ENCODE peak calls at places on chromosomes 1 and 21, in four cellular contexts. One of them, this sample, is unnamed.

GRCh38 chr1:20729155-20729931 is 3.2 kb downstream of the SH2D5 start:
- DNase-seq in heart left ventricle: no peak
- DNase-seq in cardiac muscle cell: no peak
- DNase-seq in aorta: peak; percentile 75
- DNase-seq in this sample: no peak

GRCh38 chr1:25697426-25698220 is 81.0 kb downstream of the MAN1C1 start:
- DNase-seq in heart left ventricle: no peak
- DNase-seq in aorta: no peak
- DNase-seq in cardiac muscle cell: no peak
- DNase-seq in this sample: peak; percentile 37

GRCh38 chr21:37769656-37770055 is 146.6 kb downstream of the KCNJ6 start:
- DNase-seq in cardiac muscle cell: no peak
- DNase-seq in heart left ventricle: no peak
- DNase-seq in aorta: no peak
- DNase-seq in this sample: no peak

GRCh38 chr1:169525391-169525790 is 39.6 kb upstream of the SLC19A2 start:
- DNase-seq in heart left ventricle: no peak
- DNase-seq in aorta: no peak
- DNase-seq in cardiac muscle cell: no peak
- DNase-seq in this sample: no peak

GRCh38 chr1:107451735-107452134 is 310.9 kb downstream of the NTNG1 start:
- DNase-seq in heart left ventricle: no peak
- DNase-seq in aorta: no peak
- DNase-seq in cardiac muscle cell: no peak
- DNase-seq in this sample: no peak

GRCh38 chr1:91851130-91852010 is 34.6 kb downstream of the TGFBR3 start:
- DNase-seq in cardiac muscle cell: peak; percentile 47
- DNase-seq in aorta: peak; percentile 95
- DNase-seq in heart left ventricle: peak; percentile 97
- DNase-seq in this sample: no peak

GRCh38 chr1:167369933-167370332 is 148.4 kb downstream of the CD247 start:
- DNase-seq in heart left ventricle: no peak
- DNase-seq in cardiac muscle cell: no peak
- DNase-seq in aorta: no peak
- DNase-seq in this sample: no peak

GRCh38 chr1:174789399-174789798 is 210.3 kb upstream of the CACYBP start:
- DNase-seq in heart left ventricle: no peak
- DNase-seq in aorta: no peak
- DNase-seq in cardiac muscle cell: no peak
- DNase-seq in this sample: no peak

GRCh38 chr1:911875-912739 is 11.6 kb upstream of the SAMD11 start:
- DNase-seq in aorta: peak; percentile 73
- DNase-seq in heart left ventricle: peak; percentile 14
- DNase-seq in cardiac muscle cell: no peak
- DNase-seq in this sample: no peak
- H3K27me3 ChIP-seq in aorta: no peaks in the 10 kb centered on the region
- H3K27me3 ChIP-seq in heart left ventricle: peaks cover 21% of the 10 kb centered on the region
- H3K27me3 ChIP-seq in cardiac muscle cell: no peaks in the 10 kb centered on the region
- H3K27me3 ChIP-seq in this sample: no peaks in the 10 kb centered on the region

GRCh38 chr21:45992311-45993209 is 11.0 kb downstream of the COL6A1 start:
- DNase-seq in cardiac muscle cell: no peak
- DNase-seq in aorta: peak; percentile 77
- DNase-seq in heart left ventricle: peak; percentile 35
- DNase-seq in this sample: peak; percentile 45
- H3K36me3 ChIP-seq in cardiac muscle cell: peaks cover 17% of the 10 kb centered on the region
- H3K36me3 ChIP-seq in aorta: peaks cover 2% of the 10 kb centered on the region
- H3K36me3 ChIP-seq in heart left ventricle: peaks cover 3% of the 10 kb centered on the region
- H3K36me3 ChIP-seq in this sample: no peaks in the 10 kb centered on the region

DNA sequence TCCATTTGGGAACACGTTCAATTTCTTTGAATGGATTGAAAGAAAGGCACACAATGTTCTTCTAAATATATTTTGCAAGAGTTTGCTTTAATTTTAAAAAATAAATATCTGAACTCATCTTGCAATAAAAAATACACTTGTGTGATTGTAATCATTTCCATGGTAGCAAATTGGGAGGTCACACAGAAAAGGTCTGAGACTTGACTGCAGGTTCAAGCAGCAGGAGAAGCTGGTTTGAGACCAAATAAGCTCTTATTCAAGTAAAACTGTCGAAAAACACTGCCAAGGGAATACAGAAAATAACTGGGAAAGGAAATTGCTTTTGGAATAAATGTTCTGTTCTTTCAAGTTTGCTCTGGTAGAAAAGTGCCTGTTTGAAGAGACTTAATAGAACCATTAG is 498.9 kb downstream of the ADGRL2 start:
- DNase-seq in aorta: no peak
- DNase-seq in heart left ventricle: no peak
- DNase-seq in cardiac muscle cell: no peak
- DNase-seq in this sample: no peak
- H3K4me1 ChIP-seq in aorta: no peaks in the 10 kb centered on the region
- H3K4me1 ChIP-seq in heart left ventricle: no peaks in the 10 kb centered on the region
- H3K4me1 ChIP-seq in cardiac muscle cell: no peaks in the 10 kb centered on the region
- H3K4me1 ChIP-seq in this sample: no peaks in the 10 kb centered on the region

DNA sequence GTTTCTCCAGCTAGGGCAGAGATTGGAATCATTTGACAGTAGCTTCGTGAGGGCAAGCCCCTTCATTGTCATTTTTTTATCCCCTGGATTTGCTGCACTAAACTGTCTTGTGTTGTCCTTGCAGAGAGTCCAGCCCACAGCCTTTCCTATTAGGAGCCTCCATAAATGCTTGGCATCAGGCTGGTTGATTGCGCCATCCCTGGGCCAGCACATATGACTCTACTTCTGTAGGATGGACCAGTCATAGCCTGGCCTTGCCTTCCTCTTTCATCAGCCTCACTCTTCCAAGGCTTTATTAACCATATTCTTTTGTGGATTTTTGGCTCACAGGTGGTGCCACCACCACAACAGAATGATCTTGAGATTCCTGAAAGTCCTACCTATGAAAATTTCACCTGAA is 31.4 kb downstream of the LY9 start:
- DNase-seq in heart left ventricle: no peak
- DNase-seq in aorta: no peak
- DNase-seq in cardiac muscle cell: no peak
- DNase-seq in this sample: no peak
- H3K27me3 ChIP-seq in heart left ventricle: no peaks in the 10 kb centered on the region
- H3K27me3 ChIP-seq in aorta: no peaks in the 10 kb centered on the region
- H3K27me3 ChIP-seq in cardiac muscle cell: peaks cover 9% of the 10 kb centered on the region
- H3K27me3 ChIP-seq in this sample: no peaks in the 10 kb centered on the region

GRCh38 chr1:207062058-207062457 is 9.0 kb downstream of the PFKFB2 start:
- DNase-seq in heart left ventricle: no peak
- DNase-seq in aorta: no peak
- DNase-seq in cardiac muscle cell: no peak
- DNase-seq in this sample: no peak
- H3K36me3 ChIP-seq in heart left ventricle: peaks cover 14% of the 10 kb centered on the region
- H3K36me3 ChIP-seq in aorta: peaks cover 3% of the 10 kb centered on the region
- H3K36me3 ChIP-seq in cardiac muscle cell: peaks cover 5% of the 10 kb centered on the region
- H3K36me3 ChIP-seq in this sample: no peaks in the 10 kb centered on the region

GRCh38 chr1:172390620-172391491 is 29.6 kb upstream of the C1orf105 start:
- DNase-seq in heart left ventricle: peak; percentile 42
- DNase-seq in cardiac muscle cell: no peak
- DNase-seq in aorta: no peak
- DNase-seq in this sample: no peak
- H3K4me1 ChIP-seq in heart left ventricle: peaks cover 41% of the 10 kb centered on the region
- H3K4me1 ChIP-seq in cardiac muscle cell: no peaks in the 10 kb centered on the region
- H3K4me1 ChIP-seq in aorta: peaks cover 6% of the 10 kb centered on the region
- H3K4me1 ChIP-seq in this sample: peaks cover 29% of the 10 kb centered on the region

GRCh38 chr1:50414853-50415234 is 8.4 kb downstream of the DMRTA2 start:
- DNase-seq in cardiac muscle cell: no peak
- DNase-seq in heart left ventricle: no peak
- DNase-seq in aorta: no peak
- DNase-seq in this sample: no peak

GRCh38 chr1:50416150-50416527 is 7.1 kb downstream of the DMRTA2 start:
- DNase-seq in heart left ventricle: no peak
- DNase-seq in cardiac muscle cell: no peak
- DNase-seq in aorta: no peak
- DNase-seq in this sample: no peak

GRCh38 chr1:50415235-50416149 is 7.8 kb downstream of the DMRTA2 start:
- DNase-seq in cardiac muscle cell: no peak
- DNase-seq in heart left ventricle: no peak
- DNase-seq in aorta: no peak
- DNase-seq in this sample: no peak

GRCh38 chr1:50416553-50417453 is 6.4 kb downstream of the DMRTA2 start:
- DNase-seq in cardiac muscle cell: no peak
- DNase-seq in aorta: peak; percentile 74
- DNase-seq in heart left ventricle: no peak
- DNase-seq in this sample: no peak

GRCh38 chr1:50412813-50413476 is 10.3 kb downstream of the DMRTA2 start:
- DNase-seq in heart left ventricle: no peak
- DNase-seq in aorta: no peak
- DNase-seq in cardiac muscle cell: no peak
- DNase-seq in this sample: no peak
- H3K27me3 ChIP-seq in heart left ventricle: peaks cover 37% of the 10 kb centered on the region
- H3K27me3 ChIP-seq in aorta: no peaks in the 10 kb centered on the region
- H3K27me3 ChIP-seq in cardiac muscle cell: peaks cover 95% of the 10 kb centered on the region
- H3K27me3 ChIP-seq in this sample: no peaks in the 10 kb centered on the region

GRCh38 chr1:157135070-157135469 is 3.1 kb downstream of the ETV3 start:
- DNase-seq in heart left ventricle: no peak
- DNase-seq in cardiac muscle cell: no peak
- DNase-seq in aorta: no peak
- DNase-seq in this sample: no peak

GRCh38 chr1:157135646-157136045 is 2.5 kb downstream of the ETV3 start:
- DNase-seq in cardiac muscle cell: peak; percentile 42
- DNase-seq in heart left ventricle: no peak
- DNase-seq in aorta: no peak
- DNase-seq in this sample: no peak

GRCh38 chr1:157133431-157133830 is 4.8 kb downstream of the ETV3 start:
- DNase-seq in heart left ventricle: no peak
- DNase-seq in aorta: no peak
- DNase-seq in cardiac muscle cell: no peak
- DNase-seq in this sample: no peak

GRCh38 chr1:157136133-157136532 is 2.1 kb downstream of the ETV3 start:
- DNase-seq in heart left ventricle: no peak
- DNase-seq in cardiac muscle cell: no peak
- DNase-seq in aorta: no peak
- DNase-seq in this sample: no peak

GRCh38 chr1:157134442-157134841 is 3.8 kb downstream of the ETV3 start:
- DNase-seq in aorta: no peak
- DNase-seq in heart left ventricle: no peak
- DNase-seq in cardiac muscle cell: no peak
- DNase-seq in this sample: no peak
- H3K36me3 ChIP-seq in aorta: peaks cover 12% of the 10 kb centered on the region
- H3K36me3 ChIP-seq in heart left ventricle: peaks cover 31% of the 10 kb centered on the region
- H3K36me3 ChIP-seq in cardiac muscle cell: peaks cover 59% of the 10 kb centered on the region
- H3K36me3 ChIP-seq in this sample: peaks cover 10% of the 10 kb centered on the region

This sample was measured in CD8-positive, alpha-beta T cell.